ENCODE peak calls at places on chromosomes 7 and 10, in seven cellular contexts. One of them, this sample, is unnamed.

GRCh38 chr7:16644987-16645592 is 464 bp downstream of the ANKMY2 start:
- DNase-seq in mesendoderm: no peak
- DNase-seq in H9: no peak
- DNase-seq in neuronal stem cell: no peak
- DNase-seq in IMR-90: no peak
- DNase-seq in trophoblast cell: no peak
- DNase-seq in H1: peak
- DNase-seq in this sample: peak

GRCh38 chr7:82975811-82976468 is 186.7 kb downstream of the PCLO start:
- DNase-seq in mesendoderm: no peak
- DNase-seq in H1: no peak
- DNase-seq in H9: no peak
- DNase-seq in IMR-90: no peak
- DNase-seq in neuronal stem cell: no peak
- DNase-seq in trophoblast cell: peak
- DNase-seq in this sample: no peak

GRCh38 chr7:158120313-158120712 is 467.3 kb downstream of the PTPRN2 start:
- DNase-seq in H1: no peak
- DNase-seq in H9: no peak
- DNase-seq in neuronal stem cell: no peak
- DNase-seq in IMR-90: no peak
- DNase-seq in trophoblast cell: no peak
- DNase-seq in mesendoderm: no peak
- DNase-seq in this sample: no peak

GRCh38 chr10:27072436-27073114 is 27.7 kb downstream of the ANKRD26 start:
- DNase-seq in trophoblast cell: no peak
- DNase-seq in mesendoderm: peak
- DNase-seq in H9: peak
- DNase-seq in H1: peak
- DNase-seq in IMR-90: no peak
- DNase-seq in neuronal stem cell: no peak
- DNase-seq in this sample: no peak

GRCh38 chr10:104339469-104340098 is 1.3 kb upstream of the ITPRIP start:
- DNase-seq in IMR-90: peak
- DNase-seq in mesendoderm: no peak
- DNase-seq in H9: peak
- DNase-seq in trophoblast cell: peak
- DNase-seq in neuronal stem cell: no peak
- DNase-seq in H1: peak
- DNase-seq in this sample: peak

GRCh38 chr10:90885176-90885575 is 13.4 kb downstream of the RPP30 start:
- DNase-seq in H1: no peak
- DNase-seq in trophoblast cell: peak
- DNase-seq in H9: no peak
- DNase-seq in IMR-90: peak
- DNase-seq in mesendoderm: no peak
- DNase-seq in neuronal stem cell: no peak
- DNase-seq in this sample: peak

GRCh38 chr7:68440870-68441269 is 1157.4 kb upstream of the AUTS2 start:
- DNase-seq in H1: no peak
- DNase-seq in neuronal stem cell: no peak
- DNase-seq in IMR-90: no peak
- DNase-seq in mesendoderm: no peak
- DNase-seq in trophoblast cell: no peak
- DNase-seq in H9: no peak
- DNase-seq in this sample: no peak

GRCh38 chr7:124076844-124077243 is 44.0 kb upstream of the TMEM229A start:
- DNase-seq in trophoblast cell: no peak
- DNase-seq in mesendoderm: no peak
- DNase-seq in H9: no peak
- DNase-seq in neuronal stem cell: no peak
- DNase-seq in IMR-90: no peak
- DNase-seq in H1: no peak
- DNase-seq in this sample: no peak

GRCh38 chr7:137418841-137419240 is 75.3 kb upstream of the PTN start:
- DNase-seq in H1: no peak
- DNase-seq in H9: no peak
- DNase-seq in trophoblast cell: no peak
- DNase-seq in mesendoderm: no peak
- DNase-seq in neuronal stem cell: no peak
- DNase-seq in IMR-90: no peak
- DNase-seq in this sample: no peak

GRCh38 chr10:37489658-37490003 is 364.2 kb downstream of the ANKRD30A start:
- DNase-seq in H9: no peak
- DNase-seq in mesendoderm: no peak
- DNase-seq in trophoblast cell: no peak
- DNase-seq in IMR-90: no peak
- DNase-seq in neuronal stem cell: no peak
- DNase-seq in H1: no peak
- DNase-seq in this sample: no peak

GRCh38 chr7:44689427-44689826 is 59.2 kb upstream of the ZMIZ2 start:
- DNase-seq in H9: no peak
- DNase-seq in neuronal stem cell: no peak
- DNase-seq in mesendoderm: no peak
- DNase-seq in trophoblast cell: no peak
- DNase-seq in IMR-90: no peak
- DNase-seq in H1: no peak
- DNase-seq in this sample: no peak

GRCh38 chr7:94823952-94824351 is 83.4 kb upstream of the PPP1R9A start:
- DNase-seq in IMR-90: peak
- DNase-seq in H9: no peak
- DNase-seq in trophoblast cell: peak
- DNase-seq in H1: no peak
- DNase-seq in mesendoderm: peak
- DNase-seq in neuronal stem cell: no peak
- DNase-seq in this sample: peak

GRCh38 chr7:111098011-111098925 is 7.3 kb downstream of the LRRN3 start:
- DNase-seq in H9: peak
- DNase-seq in H1: no peak
- DNase-seq in IMR-90: peak
- DNase-seq in mesendoderm: peak
- DNase-seq in trophoblast cell: peak
- DNase-seq in neuronal stem cell: no peak
- DNase-seq in this sample: peak

GRCh38 chr10:43878386-43878785 is 229.7 kb upstream of the ZNF32 start:
- DNase-seq in trophoblast cell: no peak
- DNase-seq in neuronal stem cell: no peak
- DNase-seq in mesendoderm: no peak
- DNase-seq in H1: peak
- DNase-seq in IMR-90: no peak
- DNase-seq in H9: no peak
- DNase-seq in this sample: no peak

GRCh38 chr10:11232222-11232961 is 214.7 kb downstream of the CELF2 start:
- DNase-seq in H1: no peak
- DNase-seq in H9: no peak
- DNase-seq in IMR-90: no peak
- DNase-seq in trophoblast cell: no peak
- DNase-seq in neuronal stem cell: no peak
- DNase-seq in mesendoderm: no peak
- DNase-seq in this sample: no peak

GRCh38 chr7:22726849-22727792 is at the start of gene IL6:
- DNase-seq in H1: peak
- DNase-seq in H9: peak
- DNase-seq in trophoblast cell: peak
- DNase-seq in IMR-90: peak
- DNase-seq in mesendoderm: peak
- DNase-seq in neuronal stem cell: no peak
- DNase-seq in this sample: peak

GRCh38 chr10:58993480-58994221 is 182.8 kb upstream of the PHYHIPL start:
- DNase-seq in trophoblast cell: no peak
- DNase-seq in mesendoderm: no peak
- DNase-seq in H9: no peak
- DNase-seq in IMR-90: no peak
- DNase-seq in neuronal stem cell: no peak
- DNase-seq in H1: no peak
- DNase-seq in this sample: no peak

GRCh38 chr10:110717830-110718595 is 73.9 kb downstream of the RBM20 start:
- DNase-seq in H1: no peak
- DNase-seq in H9: no peak
- DNase-seq in trophoblast cell: no peak
- DNase-seq in mesendoderm: no peak
- DNase-seq in neuronal stem cell: no peak
- DNase-seq in IMR-90: no peak
- DNase-seq in this sample: no peak

GRCh38 chr7:131745645-131746248 is 189.3 kb upstream of the PODXL start:
- DNase-seq in mesendoderm: peak
- DNase-seq in neuronal stem cell: peak
- DNase-seq in trophoblast cell: peak
- DNase-seq in H9: peak
- DNase-seq in IMR-90: peak
- DNase-seq in H1: peak
- DNase-seq in this sample: peak

GRCh38 chr10:51238987-51239386 is 164.7 kb downstream of the PRKG1 start:
- DNase-seq in trophoblast cell: no peak
- DNase-seq in IMR-90: no peak
- DNase-seq in H9: no peak
- DNase-seq in neuronal stem cell: no peak
- DNase-seq in mesendoderm: no peak
- DNase-seq in H1: no peak
- DNase-seq in this sample: no peak

GRCh38 chr7:130092598-130092997 is 22.3 kb downstream of the KLHDC10 start:
- DNase-seq in IMR-90: no peak
- DNase-seq in trophoblast cell: no peak
- DNase-seq in H1: no peak
- DNase-seq in neuronal stem cell: no peak
- DNase-seq in mesendoderm: peak
- DNase-seq in H9: no peak
- DNase-seq in this sample: no peak

GRCh38 chr7:91618665-91619437 is 261.7 kb downstream of the MTERF1 start:
- DNase-seq in H9: no peak
- DNase-seq in neuronal stem cell: no peak
- DNase-seq in mesendoderm: no peak
- DNase-seq in trophoblast cell: no peak
- DNase-seq in H1: no peak
- DNase-seq in IMR-90: no peak
- DNase-seq in this sample: no peak

GRCh38 chr7:35424869-35425495 is 171.1 kb upstream of the TBX20 start:
- DNase-seq in H1: peak
- DNase-seq in IMR-90: peak
- DNase-seq in trophoblast cell: peak
- DNase-seq in neuronal stem cell: peak
- DNase-seq in H9: peak
- DNase-seq in mesendoderm: peak
- DNase-seq in this sample: peak

GRCh38 chr7:2612445-2613112 is 19.2 kb upstream of the TTYH3 start:
- DNase-seq in trophoblast cell: no peak
- DNase-seq in H9: peak
- DNase-seq in H1: peak
- DNase-seq in neuronal stem cell: no peak
- DNase-seq in IMR-90: no peak
- DNase-seq in mesendoderm: peak
- DNase-seq in this sample: no peak

GRCh38 chr7:2616387-2616966 is 15.3 kb upstream of the TTYH3 start:
- DNase-seq in H1: no peak
- DNase-seq in trophoblast cell: no peak
- DNase-seq in mesendoderm: no peak
- DNase-seq in H9: no peak
- DNase-seq in neuronal stem cell: no peak
- DNase-seq in IMR-90: no peak
- DNase-seq in this sample: no peak

GRCh38 chr7:2613926-2614613 is 17.7 kb upstream of the TTYH3 start:
- DNase-seq in trophoblast cell: no peak
- DNase-seq in neuronal stem cell: no peak
- DNase-seq in H1: no peak
- DNase-seq in mesendoderm: no peak
- DNase-seq in IMR-90: no peak
- DNase-seq in H9: no peak
- DNase-seq in this sample: no peak

GRCh38 chr7:2613113-2613925 is 18.5 kb upstream of the TTYH3 start:
- DNase-seq in H9: peak
- DNase-seq in trophoblast cell: no peak
- DNase-seq in H1: no peak
- DNase-seq in mesendoderm: no peak
- DNase-seq in IMR-90: no peak
- DNase-seq in neuronal stem cell: no peak
- DNase-seq in this sample: no peak

DNA sequence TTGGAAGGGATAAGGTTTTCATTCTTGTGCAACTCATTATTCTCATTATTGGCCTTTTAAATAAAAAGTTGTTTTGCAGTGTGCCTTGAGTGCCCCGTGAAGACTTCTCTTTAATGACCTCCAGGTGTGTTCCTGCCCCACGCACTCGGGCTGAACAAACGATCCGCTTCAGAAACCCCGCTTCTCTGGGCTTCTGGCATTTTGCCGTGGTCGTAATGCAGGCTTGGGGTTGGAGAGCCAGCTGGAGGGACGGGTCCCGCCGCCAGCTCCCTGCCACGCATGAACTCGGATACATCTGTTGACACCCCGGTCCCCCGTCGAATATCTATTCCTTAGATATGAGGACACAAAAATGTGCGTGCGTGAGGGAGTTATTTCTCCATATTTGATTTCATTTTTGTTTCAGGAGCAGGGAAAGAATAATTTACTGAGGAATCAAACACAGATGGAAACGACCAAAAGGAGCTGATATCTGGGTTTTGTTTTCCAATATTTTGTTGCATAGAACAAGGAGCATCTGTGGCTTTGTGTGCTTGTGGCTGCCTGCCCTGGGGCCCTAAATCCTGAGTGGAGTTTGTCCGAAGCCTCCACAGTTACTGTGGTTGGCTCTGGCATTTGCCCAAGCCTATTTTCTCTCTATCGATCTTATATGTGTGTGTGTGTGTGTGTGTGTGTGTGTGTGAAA is 17.0 kb upstream of the TTYH3 start:
- DNase-seq in trophoblast cell: no peak
- DNase-seq in mesendoderm: no peak
- DNase-seq in neuronal stem cell: no peak
- DNase-seq in H1: no peak
- DNase-seq in H9: peak
- DNase-seq in IMR-90: no peak
- DNase-seq in this sample: no peak
- H3K9ac ChIP-seq in trophoblast cell: no peak
- H3K9ac ChIP-seq in mesendoderm: no peak
- H3K9ac ChIP-seq in neuronal stem cell: no peak
- H3K9ac ChIP-seq in H1: no peak
- H3K9ac ChIP-seq in H9: no peak
- H3K9ac ChIP-seq in IMR-90: no peak
- H3K9ac ChIP-seq in this sample: peak

GRCh38 chr7:2670171-2670570 is 17.8 kb upstream of the AMZ1 start:
- DNase-seq in H1: no peak
- DNase-seq in H9: no peak
- DNase-seq in mesendoderm: no peak
- DNase-seq in neuronal stem cell: no peak
- DNase-seq in trophoblast cell: no peak
- DNase-seq in IMR-90: no peak
- DNase-seq in this sample: no peak
- H3K4me2 ChIP-seq in H1: no peak
- H3K4me2 ChIP-seq in H9: no peak
- H3K4me2 ChIP-seq in mesendoderm: no peak
- H3K4me2 ChIP-seq in neuronal stem cell: no peak
- H3K4me2 ChIP-seq in trophoblast cell: no peak
- H3K4me2 ChIP-seq in IMR-90: no peak
- H3K4me2 ChIP-seq in this sample: no peak

GRCh38 chr10:122413325-122413724 is 38.8 kb downstream of the PLEKHA1 start:
- DNase-seq in H1: no peak
- DNase-seq in neuronal stem cell: no peak
- DNase-seq in trophoblast cell: no peak
- DNase-seq in mesendoderm: no peak
- DNase-seq in IMR-90: no peak
- DNase-seq in H9: no peak
- DNase-seq in this sample: no peak
- H3K23ac ChIP-seq in H1: no peak
- H3K23ac ChIP-seq in neuronal stem cell: no peak
- H3K23ac ChIP-seq in trophoblast cell: no peak
- H3K23ac ChIP-seq in mesendoderm: no peak
- H3K23ac ChIP-seq in IMR-90: no peak
- H3K23ac ChIP-seq in H9: no peak
- H3K23ac ChIP-seq in this sample: no peak

GRCh38 chr10:81875680-81876252 is 772 bp downstream of the NRG3 start:
- DNase-seq in neuronal stem cell: no peak
- DNase-seq in IMR-90: no peak
- DNase-seq in mesendoderm: no peak
- DNase-seq in trophoblast cell: no peak
- DNase-seq in H1: peak
- DNase-seq in H9: no peak
- DNase-seq in this sample: no peak
- H3K9ac ChIP-seq in neuronal stem cell: peak
- H3K9ac ChIP-seq in IMR-90: no peak
- H3K9ac ChIP-seq in mesendoderm: peak
- H3K9ac ChIP-seq in trophoblast cell: no peak
- H3K9ac ChIP-seq in H1: peak
- H3K9ac ChIP-seq in H9: no peak
- H3K9ac ChIP-seq in this sample: no peak